ENCODE peak calls at places on chromosomes 2 and 18, in eight cellular contexts. One of them, this sample, is unnamed.

GRCh38 chr18:33666915-33667314 is 88.9 kb downstream of the ASXL3 start:
- DNase-seq in activated T-cell treated with anti-CD3 and anti-CD28 coated beads for 1 hour: no peak
- DNase-seq in NCI-H345: no peak
- DNase-seq in foreskin fibroblast: no peak
- DNase-seq in GF-D8: no peak
- DNase-seq in T-cell: no peak
- DNase-seq in hepatocyte: peak
- DNase-seq in AG09319: no peak
- DNase-seq in this sample: no peak

GRCh38 chr2:225501022-225501421 is 101.5 kb downstream of the NYAP2 start:
- DNase-seq in GF-D8: no peak
- DNase-seq in AG09319: no peak
- DNase-seq in NCI-H345: no peak
- DNase-seq in hepatocyte: no peak
- DNase-seq in foreskin fibroblast: no peak
- DNase-seq in T-cell: no peak
- DNase-seq in activated T-cell treated with anti-CD3 and anti-CD28 coated beads for 1 hour: no peak
- DNase-seq in this sample: no peak

GRCh38 chr2:33377048-33377447 is 99.4 kb upstream of the RASGRP3 start:
- DNase-seq in T-cell: no peak
- DNase-seq in NCI-H345: no peak
- DNase-seq in activated T-cell treated with anti-CD3 and anti-CD28 coated beads for 1 hour: no peak
- DNase-seq in GF-D8: no peak
- DNase-seq in AG09319: no peak
- DNase-seq in hepatocyte: no peak
- DNase-seq in foreskin fibroblast: no peak
- DNase-seq in this sample: no peak

GRCh38 chr2:134466141-134466540 is 212.3 kb downstream of the MGAT5 start:
- DNase-seq in NCI-H345: peak
- DNase-seq in foreskin fibroblast: no peak
- DNase-seq in AG09319: no peak
- DNase-seq in hepatocyte: peak
- DNase-seq in activated T-cell treated with anti-CD3 and anti-CD28 coated beads for 1 hour: peak
- DNase-seq in T-cell: peak
- DNase-seq in GF-D8: no peak
- DNase-seq in this sample: no peak

GRCh38 chr2:18169121-18169786 is 290.8 kb downstream of the KCNS3 start:
- DNase-seq in NCI-H345: no peak
- DNase-seq in AG09319: no peak
- DNase-seq in hepatocyte: no peak
- DNase-seq in foreskin fibroblast: peak
- DNase-seq in T-cell: no peak
- DNase-seq in activated T-cell treated with anti-CD3 and anti-CD28 coated beads for 1 hour: no peak
- DNase-seq in GF-D8: no peak
- DNase-seq in this sample: no peak

GRCh38 chr2:225328192-225328591 is 71.3 kb upstream of the NYAP2 start:
- DNase-seq in AG09319: no peak
- DNase-seq in hepatocyte: peak
- DNase-seq in activated T-cell treated with anti-CD3 and anti-CD28 coated beads for 1 hour: no peak
- DNase-seq in T-cell: no peak
- DNase-seq in foreskin fibroblast: peak
- DNase-seq in GF-D8: no peak
- DNase-seq in NCI-H345: no peak
- DNase-seq in this sample: no peak

GRCh38 chr2:176461686-176462376 is 192.6 kb downstream of the MTX2 start:
- DNase-seq in activated T-cell treated with anti-CD3 and anti-CD28 coated beads for 1 hour: no peak
- DNase-seq in NCI-H345: no peak
- DNase-seq in AG09319: no peak
- DNase-seq in foreskin fibroblast: no peak
- DNase-seq in hepatocyte: no peak
- DNase-seq in GF-D8: no peak
- DNase-seq in T-cell: no peak
- DNase-seq in this sample: no peak

GRCh38 chr2:221780281-221780688 is 208.2 kb upstream of the EPHA4 start:
- DNase-seq in T-cell: no peak
- DNase-seq in AG09319: no peak
- DNase-seq in NCI-H345: no peak
- DNase-seq in GF-D8: no peak
- DNase-seq in foreskin fibroblast: peak
- DNase-seq in activated T-cell treated with anti-CD3 and anti-CD28 coated beads for 1 hour: no peak
- DNase-seq in hepatocyte: peak
- DNase-seq in this sample: no peak

GRCh38 chr2:60070851-60071250 is 482.6 kb downstream of the BCL11A start:
- DNase-seq in NCI-H345: no peak
- DNase-seq in GF-D8: no peak
- DNase-seq in AG09319: no peak
- DNase-seq in T-cell: no peak
- DNase-seq in hepatocyte: no peak
- DNase-seq in activated T-cell treated with anti-CD3 and anti-CD28 coated beads for 1 hour: no peak
- DNase-seq in foreskin fibroblast: no peak
- DNase-seq in this sample: no peak

GRCh38 chr2:99636432-99637034 is 146.7 kb upstream of the REV1 start:
- DNase-seq in AG09319: no peak
- DNase-seq in hepatocyte: no peak
- DNase-seq in activated T-cell treated with anti-CD3 and anti-CD28 coated beads for 1 hour: no peak
- DNase-seq in foreskin fibroblast: peak
- DNase-seq in GF-D8: no peak
- DNase-seq in T-cell: no peak
- DNase-seq in NCI-H345: no peak
- DNase-seq in this sample: no peak

GRCh38 chr2:10316860-10317259 is 14.2 kb downstream of the HPCAL1 start:
- DNase-seq in foreskin fibroblast: no peak
- DNase-seq in activated T-cell treated with anti-CD3 and anti-CD28 coated beads for 1 hour: no peak
- DNase-seq in AG09319: no peak
- DNase-seq in GF-D8: no peak
- DNase-seq in hepatocyte: no peak
- DNase-seq in T-cell: no peak
- DNase-seq in NCI-H345: no peak
- DNase-seq in this sample: no peak

GRCh38 chr18:73908323-73908722 is 239.3 kb downstream of the FBXO15 start:
- DNase-seq in GF-D8: no peak
- DNase-seq in hepatocyte: peak
- DNase-seq in foreskin fibroblast: peak
- DNase-seq in NCI-H345: no peak
- DNase-seq in T-cell: no peak
- DNase-seq in AG09319: no peak
- DNase-seq in activated T-cell treated with anti-CD3 and anti-CD28 coated beads for 1 hour: no peak
- DNase-seq in this sample: no peak

GRCh38 chr2:3635171-3636008 is 22.6 kb upstream of the ALLC start:
- DNase-seq in NCI-H345: no peak
- DNase-seq in T-cell: no peak
- DNase-seq in hepatocyte: no peak
- DNase-seq in foreskin fibroblast: peak
- DNase-seq in AG09319: no peak
- DNase-seq in GF-D8: no peak
- DNase-seq in activated T-cell treated with anti-CD3 and anti-CD28 coated beads for 1 hour: no peak
- DNase-seq in this sample: no peak

GRCh38 chr2:31802711-31803110 is 208.1 kb downstream of the MEMO1 start:
- DNase-seq in activated T-cell treated with anti-CD3 and anti-CD28 coated beads for 1 hour: no peak
- DNase-seq in GF-D8: no peak
- DNase-seq in hepatocyte: no peak
- DNase-seq in NCI-H345: no peak
- DNase-seq in foreskin fibroblast: no peak
- DNase-seq in T-cell: no peak
- DNase-seq in AG09319: no peak
- DNase-seq in this sample: no peak

GRCh38 chr2:203934711-203935438 is 1.7 kb upstream of the ICOS start:
- DNase-seq in AG09319: no peak
- DNase-seq in activated T-cell treated with anti-CD3 and anti-CD28 coated beads for 1 hour: no peak
- DNase-seq in GF-D8: no peak
- DNase-seq in hepatocyte: no peak
- DNase-seq in T-cell: no peak
- DNase-seq in foreskin fibroblast: no peak
- DNase-seq in NCI-H345: no peak
- DNase-seq in this sample: no peak

GRCh38 chr2:129748653-129749052 is 230.8 kb upstream of the RAB6C start:
- DNase-seq in T-cell: no peak
- DNase-seq in activated T-cell treated with anti-CD3 and anti-CD28 coated beads for 1 hour: no peak
- DNase-seq in AG09319: no peak
- DNase-seq in NCI-H345: peak
- DNase-seq in hepatocyte: peak
- DNase-seq in GF-D8: no peak
- DNase-seq in foreskin fibroblast: no peak
- DNase-seq in this sample: no peak

GRCh38 chr18:42409005-42409404 is 454.0 kb downstream of the PIK3C3 start:
- DNase-seq in foreskin fibroblast: no peak
- DNase-seq in AG09319: no peak
- DNase-seq in NCI-H345: no peak
- DNase-seq in T-cell: no peak
- DNase-seq in GF-D8: no peak
- DNase-seq in activated T-cell treated with anti-CD3 and anti-CD28 coated beads for 1 hour: no peak
- DNase-seq in hepatocyte: no peak
- DNase-seq in this sample: no peak